ENCODE peak calls at places on chromosomes 13 and 19, in eight cellular contexts. T is HCT116, Y is GM23248, W is GM23338, Q is SK-N-SH, M is hepatocyte, I is OCI-LY7, J is neural progenitor cell. O is an unnamed sample.

GRCh38 chr19:54489766-54490165 is 12.9 kb upstream of the LAIR2 start:
- DNase-seq in T (no peak), Y (no peak), W (no peak), Q (no peak), M (no peak), I (no peak), J (no peak), O (no peak)

GRCh38 chr19:35249848-35250711 is 1.3 kb downstream of the LSR start:
- DNase-seq in T (no peak), Y (no peak), W (no peak), Q (no peak), M (no peak), I (no peak), J (no peak), O (no peak)

GRCh38 chr19:15315101-15315500 is 17.2 kb downstream of the BRD4 start:
- DNase-seq in T (no peak), Y (no peak), W (no peak), Q (no peak), M (no peak), I (no peak), J (no peak), O (peak)

GRCh38 chr19:43524922-43525835 is 1.8 kb downstream of the ETHE1 start:
- DNase-seq in T (peak), Y (peak), W (peak), Q (no peak), M (peak), I (no peak), J (peak), O (peak)

GRCh38 chr13:75489502-75490263 is 7.7 kb upstream of the TBC1D4 start:
- DNase-seq in T (no peak), Y (peak), W (no peak), Q (no peak), M (peak), I (no peak), J (no peak), O (peak)

GRCh38 chr19:13804830-13805683 is 9.8 kb downstream of the ZSWIM4 start:
- DNase-seq in T (no peak), Y (no peak), W (peak), Q (peak), M (no peak), I (no peak), J (peak), O (no peak)

GRCh38 chr19:5293607-5294089 is 47.0 kb downstream of the PTPRS start:
- DNase-seq in T (no peak), Y (peak), W (peak), Q (peak), M (peak), I (no peak), J (peak), O (peak)

GRCh38 chr13:21812192-21812626 is 141.3 kb downstream of the FGF9 start:
- DNase-seq in T (no peak), Y (no peak), W (no peak), Q (no peak), M (peak), I (no peak), J (peak), O (no peak)

GRCh38 chr19:5319516-5319915 is 21.1 kb downstream of the PTPRS start:
- DNase-seq in T (no peak), Y (no peak), W (no peak), Q (no peak), M (no peak), I (no peak), J (no peak), O (no peak)

GRCh38 chr13:99339736-99340392 is 32.7 kb upstream of the GPR183 start:
- DNase-seq in T (no peak), Y (peak), W (no peak), Q (no peak), M (no peak), I (no peak), J (no peak), O (no peak)

GRCh38 chr13:109737606-109738005 is 48.8 kb downstream of the IRS2 start:
- DNase-seq in T (no peak), Y (peak), W (no peak), Q (no peak), M (no peak), I (no peak), J (no peak), O (no peak)

GRCh38 chr13:63088226-63088625 is 1672.6 kb upstream of the PCDH20 start:
- DNase-seq in T (no peak), Y (peak), W (no peak), Q (no peak), M (no peak), I (no peak), J (no peak), O (no peak)

GRCh38 chr19:20840371-20840770 is 64.3 kb downstream of the ZNF66 start:
- DNase-seq in T (no peak), Y (no peak), W (no peak), Q (no peak), M (no peak), I (no peak), J (no peak), O (peak)

GRCh38 chr19:23116802-23117571 is at the start of gene ZNF730:
- DNase-seq in T (no peak), Y (peak), W (peak), Q (peak), M (peak), I (peak), J (peak), O (peak)

GRCh38 chr19:14337510-14337909 is 43.7 kb upstream of the ADGRE5 start:
- DNase-seq in T (peak), Y (peak), W (peak), Q (peak), M (peak), I (peak), J (peak), O (peak)

GRCh38 chr13:25380082-25380481 is 8.3 kb downstream of the ATP8A2 start:
- DNase-seq in T (no peak), Y (no peak), W (no peak), Q (no peak), M (no peak), I (no peak), J (no peak), O (no peak)

GRCh38 chr13:38415233-38415632 is 65.6 kb downstream of the UFM1 start:
- DNase-seq in T (no peak), Y (no peak), W (no peak), Q (no peak), M (no peak), I (peak), J (no peak), O (no peak)

GRCh38 chr13:31022491-31022890 is 90.0 kb downstream of the TEX26 start:
- DNase-seq in T (no peak), Y (no peak), W (no peak), Q (no peak), M (no peak), I (no peak), J (no peak), O (no peak)

GRCh38 chr19:3442487-3443071 is 37.7 kb downstream of the SMIM24 start:
- DNase-seq in T (no peak), Y (no peak), W (no peak), Q (no peak), M (no peak), I (no peak), J (no peak), O (no peak)

GRCh38 chr19:34430738-34431625 is 2.8 kb downstream of the UBA2 start:
- DNase-seq in T (peak), Y (peak), W (peak), Q (peak), M (peak), I (peak), J (peak), O (peak)

DNA sequence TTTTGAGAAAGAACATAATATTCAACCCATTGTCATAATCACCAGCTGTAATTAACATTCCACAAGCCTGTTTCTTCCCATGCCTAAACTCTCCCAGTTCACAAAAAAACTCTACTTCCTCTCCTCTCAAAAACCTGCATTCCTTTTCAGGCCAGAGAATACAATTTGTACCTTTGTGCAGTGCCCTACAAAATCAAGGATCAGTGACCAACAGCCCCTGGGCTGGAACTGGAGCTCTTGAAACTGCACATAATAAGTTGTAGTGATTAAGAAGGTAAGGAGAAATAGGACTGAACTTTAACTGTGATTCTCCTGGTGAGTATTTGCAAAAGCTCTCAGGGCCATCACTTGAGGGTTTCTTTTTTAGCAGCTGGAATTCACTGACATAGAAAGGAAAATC is 472.7 kb downstream of the RFC3 start:
- DNase-seq in T (no peak), Y (no peak), W (no peak), Q (no peak), M (no peak), I (no peak), J (peak), O (no peak)
- H3K27ac ChIP-seq in T (no peak), Y (no peak), W (no peak), Q (no peak), M (no peak), I (no peak), J (peak), O (no peak)

GRCh38 chr19:50546527-50547221 is 21.6 kb downstream of the LRRC4B start:
- DNase-seq in T (no peak), Y (no peak), W (no peak), Q (no peak), M (no peak), I (no peak), J (no peak), O (no peak)
- H2AFZ ChIP-seq in T (no peak), Y (no peak), W (no peak), Q (no peak), M (no peak), I (no peak), J (no peak), O (no peak)

GRCh38 chr13:101916108-101916757 is 463.8 kb downstream of the ITGBL1 start:
- DNase-seq in T (no peak), Y (peak), W (peak), Q (peak), M (peak), I (no peak), J (peak), O (no peak)

GRCh38 chr13:101917475-101917810 is 465.0 kb downstream of the ITGBL1 start:
- DNase-seq in T (no peak), Y (no peak), W (peak), Q (peak), M (no peak), I (no peak), J (peak), O (no peak)

GRCh38 chr13:101916758-101917474 is 464.4 kb downstream of the ITGBL1 start:
- DNase-seq in T (no peak), Y (no peak), W (peak), Q (peak), M (no peak), I (no peak), J (peak), O (no peak)

GRCh38 chr13:101915755-101916107 is 463.3 kb downstream of the ITGBL1 start:
- DNase-seq in T (no peak), Y (no peak), W (peak), Q (no peak), M (no peak), I (no peak), J (peak), O (no peak)

DNA sequence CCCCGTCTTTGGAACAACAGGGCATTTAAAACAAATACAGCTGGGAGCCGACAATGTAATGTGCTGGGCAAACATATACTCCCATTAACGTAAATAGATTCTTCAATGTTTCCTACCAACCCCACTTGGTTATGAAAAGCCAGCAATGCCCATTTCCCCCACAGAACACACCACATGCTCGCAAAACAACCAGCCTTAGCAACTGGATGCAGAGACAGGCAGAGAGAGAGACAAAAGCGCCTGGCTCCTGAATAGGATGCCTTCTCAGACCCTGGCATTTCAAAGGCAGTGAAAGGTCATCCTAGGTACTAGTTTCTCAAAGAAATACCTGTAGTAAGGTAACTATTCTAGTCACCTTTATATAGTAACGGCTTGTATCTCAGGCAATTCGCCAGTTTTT is 462.9 kb downstream of the ITGBL1 start:
- DNase-seq in T (no peak), Y (no peak), W (peak), Q (peak), M (no peak), I (no peak), J (peak), O (no peak)
- TF ChIP-seq EZH2phosphoT487 in T (no peak), Y (no peak), W (no peak), Q (no peak), M (no peak), I (no peak), J (no peak), O (no peak)

DNA sequence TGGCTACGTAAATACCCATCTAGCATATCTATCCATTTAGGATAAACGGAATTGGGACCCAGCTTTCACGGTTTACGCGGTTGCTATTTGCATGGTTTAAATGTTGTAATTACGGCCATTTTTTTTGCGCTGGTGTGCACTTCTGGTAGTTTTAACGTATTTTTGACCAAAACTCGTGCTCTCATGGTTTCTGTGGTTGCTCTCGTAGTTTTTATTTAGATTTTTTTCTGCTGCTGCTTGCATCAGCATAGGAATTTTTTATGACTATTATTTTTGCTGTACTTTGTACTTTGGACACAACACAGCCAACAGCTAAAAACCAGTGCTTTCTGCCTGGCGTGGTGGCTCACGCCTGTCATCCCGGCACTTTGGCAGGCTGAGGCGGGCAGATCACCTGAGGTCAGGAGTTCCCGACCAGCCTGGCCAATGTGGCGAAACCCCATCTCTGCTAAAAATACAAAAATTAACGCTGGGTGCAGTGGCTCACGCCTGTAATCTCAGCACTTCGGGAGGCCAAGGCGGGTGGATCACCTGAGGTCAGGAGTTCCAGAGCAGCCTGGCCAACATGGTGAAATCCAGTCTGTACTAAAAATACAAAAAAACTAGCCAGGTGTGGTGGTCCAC is 32.6 kb downstream of the TIMM13 start:
- DNase-seq in T (no peak), Y (no peak), W (no peak), Q (no peak), M (peak), I (no peak), J (no peak), O (no peak)
- H3K27ac ChIP-seq in T (no peak), Y (no peak), W (no peak), Q (no peak), M (no peak), I (peak), J (no peak), O (no peak)

GRCh38 chr13:68719815-68720214 is 1387.8 kb upstream of the ATXN8OS start:
- DNase-seq in T (no peak), Y (no peak), W (no peak), Q (no peak), M (no peak), I (no peak), J (no peak), O (no peak)

GRCh38 chr13:68713394-68713793 is 1394.2 kb upstream of the ATXN8OS start:
- DNase-seq in T (no peak), Y (no peak), W (peak), Q (no peak), M (no peak), I (no peak), J (peak), O (no peak)

GRCh38 chr13:68708336-68708908 is 1399.2 kb upstream of the ATXN8OS start:
- DNase-seq in T (no peak), Y (no peak), W (no peak), Q (no peak), M (no peak), I (no peak), J (no peak), O (no peak)

GRCh38 chr13:68715651-68716050 is 1392.0 kb upstream of the ATXN8OS start:
- DNase-seq in T (no peak), Y (no peak), W (no peak), Q (peak), M (no peak), I (no peak), J (no peak), O (peak)

DNA sequence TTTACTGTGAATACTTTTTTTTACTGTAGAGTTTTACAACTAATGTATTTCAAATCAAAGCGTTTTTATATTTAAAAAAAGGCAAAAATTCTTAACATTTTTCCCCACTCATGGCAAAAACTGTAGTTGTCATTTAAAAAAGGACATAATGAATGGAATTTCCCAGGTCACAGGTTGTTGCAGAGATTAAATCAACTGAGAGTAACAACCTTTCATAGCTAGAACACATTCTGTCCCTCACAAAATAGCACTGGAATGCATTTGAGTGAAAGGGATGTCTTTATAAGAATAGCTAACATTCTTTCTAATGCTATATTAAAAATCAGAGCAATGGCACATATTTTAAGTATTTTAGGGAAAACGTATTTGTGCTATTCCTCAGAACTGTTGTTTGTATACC is 1393.3 kb upstream of the ATXN8OS start:
- DNase-seq in T (no peak), Y (no peak), W (peak), Q (no peak), M (no peak), I (no peak), J (peak), O (no peak)
- H2AFZ ChIP-seq in T (no peak), Y (no peak), W (no peak), Q (no peak), M (no peak), I (no peak), J (no peak), O (no peak)

DNA sequence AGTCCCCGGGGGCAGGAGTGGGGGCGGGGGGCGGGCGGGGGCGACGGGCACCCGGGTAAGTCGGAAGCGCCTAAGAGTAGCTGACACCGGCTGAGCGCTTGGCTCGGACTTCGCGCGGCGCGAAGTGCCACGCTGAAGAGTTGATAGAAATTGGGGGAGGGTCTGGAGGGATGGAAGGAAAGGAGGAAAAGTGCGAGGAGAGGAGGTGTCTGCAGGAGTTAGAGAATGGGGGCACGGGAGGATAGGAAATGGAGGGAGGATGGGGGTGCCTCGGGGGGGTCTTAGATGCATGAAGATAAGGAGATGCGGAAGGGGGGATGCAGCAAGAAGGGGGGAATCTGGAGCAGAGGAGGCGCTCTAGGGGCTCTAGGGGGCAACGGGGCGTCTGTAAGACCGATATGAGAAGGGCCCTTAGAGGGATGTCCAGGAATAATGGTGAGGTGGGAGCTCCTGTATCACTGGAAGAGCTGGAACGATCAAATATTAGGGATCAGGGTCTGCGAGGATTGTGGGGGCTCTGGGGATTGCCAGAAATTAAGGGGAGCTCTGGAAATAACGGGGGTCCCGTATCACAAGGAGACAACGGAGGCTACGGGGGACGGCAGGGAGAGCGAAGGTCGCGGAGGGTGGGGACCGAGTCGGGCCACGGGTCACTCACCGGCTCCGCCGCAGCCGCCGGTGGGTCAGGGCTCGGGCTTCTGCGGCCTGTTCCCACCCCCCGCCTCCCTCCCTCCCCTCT is at the start of gene MYPOP:
- DNase-seq in T (no peak), Y (peak), W (peak), Q (peak), M (peak), I (no peak), J (peak), O (no peak)
- TF ChIP-seq EZH2phosphoT487 in T (no peak), Y (no peak), W (no peak), Q (no peak), M (no peak), I (no peak), J (peak), O (no peak)

GRCh38 chr19:39078436-39079200 is 5.5 kb upstream of the ACP7 start:
- DNase-seq in T (peak), Y (peak), W (no peak), Q (no peak), M (no peak), I (no peak), J (no peak), O (peak)
- H3K27ac ChIP-seq in T (peak), Y (peak), W (no peak), Q (no peak), M (no peak), I (no peak), J (no peak), O (peak)

O was measured in PC-3.